ENCODE peak calls at places on chromosomes 16 and 17, in five cellular contexts. X is Ammon's horn; D is RWPE1; U is CD4-positive, alpha-beta T cell; W is activated CD4-positive, alpha-beta T cell treated with anti-CD3 and anti-CD28 coated beads, Interleukin-2, amount 50 U/mL, for 48 hours. P is an unnamed sample.

GRCh38 chr17:77274137-77274829 is 133.5 kb downstream of the SEC14L1 start:
- DNase-seq in X (no peak), U (no peak), D (no peak), W (no peak), P (no peak)

GRCh38 chr17:60372790-60373483 is 19.0 kb downstream of the USP32 start:
- DNase-seq in D (peak; percentile 69), X (no peak), U (no peak), W (no peak), P (no peak)

GRCh38 chr17:34269969-34270368 is at the start of gene CCL7:
- DNase-seq in X (no peak), W (no peak), D (no peak), U (no peak), P (no peak)

GRCh38 chr17:50365165-50365564 is 7.8 kb downstream of the MRPL27 start:
- DNase-seq in W (no peak), U (no peak), D (no peak), X (no peak), P (no peak)

GRCh38 chr17:33292184-33292980 is 713 bp downstream of the ASIC2 start:
- DNase-seq in X (no peak), D (peak; percentile 6), U (no peak), W (peak; percentile 2), P (no peak)

GRCh38 chr17:43418441-43419374 is 19.9 kb downstream of the ARL4D start:
- DNase-seq in D (peak; percentile 93), U (no peak), X (peak; percentile 73), W (no peak), P (no peak)

GRCh38 chr17:62675260-62675659 is 47.8 kb downstream of the MRC2 start:
- DNase-seq in U (no peak), W (no peak), X (peak; percentile 73), D (no peak), P (no peak)

GRCh38 chr17:9057310-9057709 is 36.0 kb downstream of the NTN1 start:
- DNase-seq in U (no peak), D (no peak), W (no peak), X (no peak), P (no peak)

GRCh38 chr16:22141746-22142145 is 20.6 kb upstream of the SDR42E2 start:
- DNase-seq in D (peak; percentile 36), U (no peak), X (no peak), W (no peak), P (peak; percentile 10)

GRCh38 chr17:77560417-77560816 is 398.1 kb upstream of the TNRC6C start:
- DNase-seq in W (no peak), U (no peak), X (no peak), D (no peak), P (no peak)

P was measured in OCI-LY7.